ENCODE peak calls at places on chromosomes 16 and 17, in four cellular contexts. G is hepatocyte, T is HCT116, I is mammary epithelial cell. N is an unnamed sample. For H3K79me2, the result is how much of the 10 kb centered on the place peaks cover.

GRCh38 chr16:11562411-11562810 is 24.3 kb downstream of the LITAF start:
- DNase-seq in I (peak), T (no peak), G (no peak), N (no peak)

GRCh38 chr16:89435051-89435450 is 55.3 kb downstream of the ANKRD11 start:
- DNase-seq in I (no peak), G (no peak), T (no peak), N (no peak)

GRCh38 chr17:36602924-36603384 is 1.6 kb downstream of the MRM1 start:
- DNase-seq in G (peak), I (peak), T (peak), N (peak)

GRCh38 chr17:58303981-58304734 is 23.4 kb upstream of the MPO start:
- DNase-seq in G (peak), I (peak), T (peak), N (peak)

GRCh38 chr16:22324787-22325597 is 27.8 kb downstream of the POLR3E start:
- DNase-seq in T (no peak), I (peak), G (no peak), N (no peak)

GRCh38 chr16:57593021-57593420 is 35.4 kb upstream of the ADGRG1 start:
- DNase-seq in I (no peak), T (no peak), G (no peak), N (no peak)

GRCh38 chr16:54121084-54121483 is 165.5 kb downstream of the IRX3 start:
- DNase-seq in G (no peak), T (no peak), I (no peak), N (no peak)

GRCh38 chr17:30921544-30922196 is at the start of gene ADAP2:
- DNase-seq in I (peak), T (peak), G (peak), N (peak)

GRCh38 chr17:44258811-44259351 is 9.1 kb downstream of the SLC4A1 start:
- DNase-seq in G (no peak), T (no peak), I (no peak), N (no peak)

GRCh38 chr17:58249270-58250133 is 11.1 kb downstream of the LPO start:
- DNase-seq in G (peak), T (peak), I (peak), N (peak)

GRCh38 chr16:66070140-66070887 is 296.2 kb upstream of the CDH5 start:
- DNase-seq in G (peak), T (no peak), I (no peak), N (no peak)

GRCh38 chr16:30112197-30113030 is 923 bp downstream of the GDPD3 start:
- DNase-seq in I (peak), G (peak), T (no peak), N (peak)

GRCh38 chr16:57871457-57871856 is 69.2 kb upstream of the KIFC3 start:
- DNase-seq in G (no peak), T (no peak), I (peak), N (no peak)

GRCh38 chr16:79932564-79932963 is 332.0 kb upstream of the MAF start:
- DNase-seq in G (peak), I (peak), T (no peak), N (no peak)

GRCh38 chr17:68424861-68425260 is 32.4 kb downstream of the WIPI1 start:
- DNase-seq in G (no peak), I (peak), T (no peak), N (no peak)

GRCh38 chr16:30359871-30360170 is 4.7 kb upstream of the CD2BP2 start:
- DNase-seq in T (no peak), G (no peak), I (no peak), N (no peak)

GRCh38 chr17:35774499-35774898 is 13.8 kb downstream of the C17orf50 start:
- DNase-seq in T (no peak), G (peak), I (no peak), N (no peak)

GRCh38 chr17:31802502-31802901 is 56.5 kb downstream of the COPRS start:
- DNase-seq in G (no peak), T (peak), I (no peak), N (no peak)

GRCh38 chr16:56767018-56767417 is 37.1 kb downstream of the NUP93 start:
- DNase-seq in I (no peak), T (no peak), G (no peak), N (no peak)

GRCh38 chr17:57404073-57404472 is 147.8 kb downstream of the MSI2 start:
- DNase-seq in I (no peak), G (no peak), T (peak), N (no peak)

GRCh38 chr16:90011908-90012501 is 7.3 kb downstream of the DBNDD1 start:
- DNase-seq in I (no peak), T (no peak), G (no peak), N (no peak)

GRCh38 chr17:67671492-67671891 is 46.2 kb upstream of the NOL11 start:
- DNase-seq in T (no peak), G (no peak), I (no peak), N (no peak)

GRCh38 chr17:7219812-7220592 is at the start of the genes ACADVL and DLG4:
- DNase-seq in I (peak), T (no peak), G (peak), N (peak)

GRCh38 chr17:4525691-4526397 is 27.2 kb downstream of the SPNS2 start:
- DNase-seq in G (no peak), T (no peak), I (no peak), N (no peak)

GRCh38 chr16:86697715-86698114 is 119.4 kb downstream of the FOXL1 start:
- DNase-seq in T (no peak), G (peak), I (no peak), N (no peak)

GRCh38 chr17:69854381-69854780 is 220.6 kb upstream of the KCNJ16 start:
- DNase-seq in G (no peak), T (no peak), I (no peak), N (no peak)

GRCh38 chr17:78899361-78900260 is 3.4 kb downstream of the CEP295NL start:
- DNase-seq in I (no peak), T (no peak), G (peak), N (no peak)

GRCh38 chr17:78898075-78898836 is 4.7 kb downstream of the CEP295NL start:
- DNase-seq in G (no peak), I (no peak), T (no peak), N (no peak)

GRCh38 chr17:78897639-78897996 is 5.4 kb downstream of the CEP295NL start:
- DNase-seq in I (no peak), T (no peak), G (no peak), N (no peak)

GRCh38 chr17:78900816-78901215 is 2.2 kb downstream of the CEP295NL start:
- DNase-seq in T (no peak), I (no peak), G (no peak), N (no peak)

GRCh38 chr17:78898947-78899346 is 4.1 kb downstream of the CEP295NL start:
- DNase-seq in G (no peak), I (no peak), T (no peak), N (no peak)
- H3K79me2 ChIP-seq in G (half or more), I (under half), T (under half), N (half or more)

GRCh38 chr17:76541739-76542450 is 2.1 kb downstream of the PRCD start:
- DNase-seq in T (no peak), G (no peak), I (no peak), N (no peak)
- TF ChIP-seq CTCF in T (no peak), G (no peak), I (no peak), N (no peak)

GRCh38 chr16:69225136-69225535 is 38.2 kb downstream of the SNTB2 start:
- DNase-seq in I (no peak), T (no peak), G (no peak), N (no peak)
- H3K79me2 ChIP-seq in I (half or more), T (under half), G (half or more), N (under half)

GRCh38 chr17:73783382-73783766 is 139.1 kb upstream of the SDK2 start:
- DNase-seq in I (no peak), T (no peak), G (no peak), N (no peak)
- TF ChIP-seq CTCF in I (no peak), T (no peak), G (no peak), N (no peak)

GRCh38 chr16:68116256-68116853 is 31.2 kb downstream of the NFATC3 start:
- DNase-seq in G (peak), T (no peak), I (peak), N (peak)
- H3K79me2 ChIP-seq in G (half or more), T (half or more), I (half or more), N (half or more)

GRCh38 chr17:80799553-80800403 is 191.9 kb upstream of the CHMP6 start:
- DNase-seq in I (no peak), T (no peak), G (no peak), N (no peak)
- TF ChIP-seq CTCF in I (no peak), T (no peak), G (no peak), N (no peak)

GRCh38 chr17:46197526-46197925 is 4.3 kb upstream of the KANSL1 start:
- DNase-seq in I (no peak), G (no peak), T (no peak), N (peak)
- H3K79me2 ChIP-seq in I (half or more), G (half or more), T (half or more), N (under half)

N was measured in MM.1S.